ENCODE peak calls at places on chromosomes 6 and 20, in four cellular contexts. X, R, Q and Y are unnamed samples. For H3K9me3, the result is how much of the 10 kb centered on the place peaks cover.

GRCh38 chr6:106715922-106716321 is 86.5 kb downstream of the QRSL1 start:
- DNase-seq in X (no peak), R (no peak), Q (no peak), Y (no peak)

GRCh38 chr6:89895273-89895874 is 1.1 kb downstream of the GJA10 start:
- DNase-seq in X (peak), R (no peak), Q (no peak), Y (no peak)

GRCh38 chr6:111817451-111818146 is 55.7 kb downstream of the FYN start:
- DNase-seq in X (no peak), Q (no peak), R (no peak), Y (no peak)

GRCh38 chr6:5184878-5185277 is 75.9 kb downstream of the LYRM4 start:
- DNase-seq in Q (no peak), R (no peak), X (no peak), Y (no peak)

GRCh38 chr6:88855521-88856152 is 107.8 kb downstream of the RNGTT start:
- DNase-seq in R (no peak), Q (no peak), X (no peak), Y (no peak)

GRCh38 chr6:36381502-36382389 is 5.7 kb downstream of the ETV7 start:
- DNase-seq in X (no peak), Q (no peak), R (no peak), Y (no peak)

GRCh38 chr6:138509371-138509770 is 10.1 kb upstream of the NHSL1 start:
- DNase-seq in X (no peak), Q (no peak), R (peak), Y (peak)

GRCh38 chr20:43323592-43323991 is 133.9 kb upstream of the PTPRT start:
- DNase-seq in X (no peak), Q (no peak), R (no peak), Y (no peak)

GRCh38 chr6:41733349-41733706 is 2.1 kb downstream of the TFEB start:
- DNase-seq in R (no peak), X (no peak), Q (no peak), Y (no peak)

GRCh38 chr20:56506103-56506502 is 18.4 kb upstream of the FAM209A start:
- DNase-seq in R (no peak), X (no peak), Q (no peak), Y (no peak)

GRCh38 chr20:50470249-50470858 is 39.8 kb upstream of the PTPN1 start:
- DNase-seq in Q (no peak), R (no peak), X (no peak), Y (no peak)

GRCh38 chr6:25122001-25122400 is 157.2 kb upstream of the CARMIL1 start:
- DNase-seq in X (peak), R (no peak), Q (no peak), Y (no peak)

GRCh38 chr6:94367316-94367715 is 948.0 kb upstream of the EPHA7 start:
- DNase-seq in X (no peak), R (no peak), Q (no peak), Y (no peak)

GRCh38 chr6:135096403-135097130 is 41.9 kb upstream of the HBS1L start:
- DNase-seq in X (no peak), Q (no peak), R (no peak), Y (no peak)

GRCh38 chr6:131061771-131062160 is 1.3 kb downstream of the EPB41L2 start:
- DNase-seq in Q (no peak), R (no peak), X (no peak), Y (no peak)

GRCh38 chr6:166005401-166005845 is 162.2 kb downstream of the TBXT start:
- DNase-seq in R (no peak), X (peak), Q (no peak), Y (peak)

GRCh38 chr6:106549521-106549920 is 79.8 kb downstream of the RTN4IP1 start:
- DNase-seq in Q (no peak), R (no peak), X (no peak), Y (no peak)

GRCh38 chr6:157724138-157724537 is 98.9 kb upstream of the SNX9 start:
- DNase-seq in X (no peak), Q (no peak), R (no peak), Y (no peak)

GRCh38 chr20:42549496-42549895 is 640.2 kb downstream of the PTPRT start:
- DNase-seq in X (no peak), Q (no peak), R (no peak), Y (no peak)

GRCh38 chr6:46017726-46018125 is 2.1 kb upstream of the CLIC5 start:
- DNase-seq in Q (no peak), X (no peak), R (no peak), Y (no peak)

GRCh38 chr20:33415948-33416347 is 14.6 kb upstream of the CDK5RAP1 start:
- DNase-seq in Q (no peak), X (peak), R (no peak), Y (peak)

GRCh38 chr6:22448311-22448711 is 121.1 kb upstream of the HDGFL1 start:
- DNase-seq in Q (no peak), X (no peak), R (no peak), Y (no peak)

GRCh38 chr6:41413250-41413649 is 77.8 kb downstream of the NCR2 start:
- DNase-seq in Q (no peak), R (no peak), X (no peak), Y (no peak)

GRCh38 chr6:35034411-35035171 is 106.5 kb downstream of the TCP11 start:
- DNase-seq in Q (no peak), R (peak), X (peak), Y (peak)

GRCh38 chr6:161001421-161001820 is 9.9 kb downstream of the MAP3K4 start:
- DNase-seq in R (no peak), Q (no peak), X (no peak), Y (no peak)

GRCh38 chr6:168148231-168148849 is 69.3 kb upstream of the FRMD1 start:
- DNase-seq in Q (no peak), R (no peak), X (no peak), Y (no peak)

DNA sequence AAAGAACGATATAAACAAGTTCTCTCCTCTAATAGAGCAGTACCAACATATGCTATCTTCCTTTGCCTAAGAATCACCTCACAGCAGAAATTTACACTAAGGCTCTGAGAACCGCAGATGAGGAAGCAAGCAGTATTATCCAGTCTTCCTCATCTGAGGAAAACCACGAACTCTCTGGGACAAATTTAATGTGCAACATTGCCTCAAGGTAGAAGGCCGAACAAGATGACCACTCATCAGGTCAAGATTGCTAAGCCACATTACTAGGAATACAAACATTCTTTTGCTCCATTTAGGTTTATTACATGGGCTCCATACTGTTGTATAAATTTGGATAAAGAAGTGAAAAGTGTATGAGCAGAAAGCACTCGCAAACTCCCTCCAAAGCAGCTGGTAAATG is 398.5 kb downstream of the BTBD9 start:
- DNase-seq in Q (no peak), X (no peak), R (no peak), Y (no peak)
- H3K9me3 ChIP-seq in Q (under half), X (under half), R (under half), Y (under half)

GRCh38 chr6:26272171-26272631 is 92.8 kb upstream of the BTN3A2 start:
- DNase-seq in R (peak), X (peak), Q (no peak), Y (no peak)

GRCh38 chr6:26271640-26272090 is 93.3 kb upstream of the BTN3A2 start:
- DNase-seq in X (no peak), R (no peak), Q (no peak), Y (no peak)

GRCh38 chr6:26270903-26271639 is 93.9 kb upstream of the BTN3A2 start:
- DNase-seq in R (peak), X (peak), Q (no peak), Y (peak)

GRCh38 chr6:26275663-26276062 is 89.3 kb upstream of the BTN3A2 start:
- DNase-seq in R (no peak), Q (no peak), X (no peak), Y (no peak)

DNA sequence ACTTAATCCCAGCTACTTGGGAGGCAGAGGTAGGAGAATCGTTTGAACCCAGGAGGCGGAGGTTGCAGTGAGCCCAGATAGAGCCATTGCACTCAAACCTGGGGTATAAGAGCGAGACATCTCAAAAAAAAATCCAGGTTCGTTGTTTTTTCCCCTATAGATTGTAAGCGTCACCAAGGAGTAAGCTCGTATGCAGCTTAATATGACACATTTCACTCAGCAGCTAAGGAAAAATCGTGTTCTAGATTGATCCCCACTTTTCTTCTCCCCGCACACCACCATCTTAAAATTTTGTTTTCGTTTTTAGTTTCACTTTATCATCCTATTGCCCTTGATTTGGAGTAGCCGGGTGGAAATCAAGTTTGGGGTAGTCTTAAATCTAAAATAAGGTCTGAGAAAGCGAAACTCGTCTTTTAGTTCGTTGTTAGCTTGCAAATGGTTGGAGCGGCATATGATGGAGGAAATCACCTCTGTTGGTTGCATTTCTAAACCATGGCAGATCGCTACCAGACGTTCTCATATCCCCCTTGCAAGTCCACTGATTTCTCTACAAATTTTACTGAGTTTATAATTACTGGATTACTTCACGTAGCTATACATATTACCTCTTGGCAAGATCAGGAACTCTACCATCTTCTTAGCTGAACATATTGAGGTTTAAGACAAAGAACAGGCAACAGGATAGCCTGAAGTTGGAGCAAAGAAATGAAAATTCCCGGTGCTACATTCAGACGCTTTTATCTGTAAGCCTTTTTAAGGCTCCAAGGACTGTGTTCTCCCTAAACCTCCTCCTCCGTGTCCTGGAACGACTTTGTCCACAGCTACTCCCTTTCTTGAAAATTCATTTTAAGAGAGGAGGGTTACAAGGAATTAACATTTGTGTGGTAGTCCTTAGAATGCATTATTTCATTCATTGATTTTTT is 91.1 kb upstream of the BTN3A2 start:
- DNase-seq in X (no peak), R (no peak), Q (no peak), Y (no peak)
- H3K4me3 ChIP-seq in X (peak), R (peak), Q (peak), Y (peak)

DNA sequence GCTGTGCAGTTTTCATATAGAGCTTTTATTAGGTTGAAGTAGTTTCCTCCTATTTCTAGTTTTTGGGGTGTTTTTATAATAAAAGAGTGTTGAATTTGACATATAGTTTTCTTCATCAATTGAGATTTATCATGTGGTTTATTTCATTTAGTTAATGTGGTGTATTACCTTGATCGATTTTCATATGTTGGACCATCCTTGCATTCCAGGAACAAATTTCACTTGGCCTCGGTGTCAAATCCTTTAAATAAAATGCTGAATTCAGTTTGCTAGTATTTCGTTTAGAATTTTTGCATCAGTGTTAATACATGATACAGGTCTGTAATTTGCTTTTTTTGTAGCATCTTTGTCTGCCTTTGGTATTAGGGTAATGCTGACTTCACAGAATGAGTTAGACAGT is 6.0 kb downstream of the DYNLT2 start:
- DNase-seq in R (no peak), X (no peak), Q (no peak), Y (no peak)
- TF ChIP-seq CTCF in R (no peak), X (no peak), Q (no peak), Y (no peak)

DNA sequence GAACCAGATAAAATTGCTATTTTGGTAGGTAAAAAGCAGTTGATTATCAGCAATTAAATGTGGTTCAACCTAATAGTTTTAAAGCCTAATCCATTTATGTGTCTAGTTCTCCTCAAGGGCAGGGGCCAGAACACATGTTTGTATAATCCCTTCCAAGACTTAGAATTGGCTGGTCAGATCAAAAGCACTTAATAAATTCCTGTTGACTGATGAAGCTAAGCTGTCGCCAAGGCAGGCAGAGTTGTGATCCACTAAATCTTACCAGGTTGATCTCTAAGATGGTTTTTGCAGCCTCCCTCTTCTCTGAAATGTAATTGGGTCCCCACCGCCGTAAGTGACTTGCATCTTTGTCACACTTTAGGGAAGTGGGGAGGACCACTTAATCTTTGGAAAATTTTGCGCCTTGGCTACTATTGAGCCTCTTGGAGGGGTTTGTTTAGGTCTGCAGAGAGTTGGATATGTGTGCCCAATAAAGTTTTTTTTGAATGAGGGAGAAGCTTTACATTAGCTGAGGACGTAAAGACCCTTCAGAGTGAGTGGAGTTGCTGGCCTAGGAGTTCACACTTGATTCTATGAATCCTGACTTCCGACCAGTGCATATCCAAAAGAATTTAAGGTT is 65.9 kb downstream of the PHF20 start:
- DNase-seq in Q (no peak), X (no peak), R (no peak), Y (no peak)
- H3K9me3 ChIP-seq in Q (under half), X (under half), R (under half), Y (under half)